ENCODE peak calls at places on chromosome 9, in eight cellular contexts. U is activated T-helper 2 cell treated with anti-CD3 and anti-CD28 coated beads, Interferon-gamma antibody, Interleukin-2, Interleukin-4, amounts not matched to agents 10 μg/mL and 5 μg/mL and 100 μg/mL, durations not matched to agents 14 hours and 24 hours and 36 hours; A is upper lobe of right lung; W is cerebellar cortex; H is iPS DF 6.9; S is DMS153; X is EH; R is NCI-H1092. B is an unnamed sample.

GRCh38 chr9:105063665-105064247 is 135.8 kb upstream of the ABCA1 start:
- DNase-seq in H (no peak), W (no peak), A (no peak), R (no peak), X (peak; percentile 95), S (no peak), U (no peak), B (peak; percentile 91)

GRCh38 chr9:134776080-134776796 is 104.4 kb upstream of the FCN2 start:
- DNase-seq in W (no peak), S (no peak), X (peak; percentile 92), H (no peak), R (no peak), A (no peak), U (no peak), B (no peak)

GRCh38 chr9:89311346-89312153 is 555 bp downstream of the CKS2 start:
- DNase-seq in U (no peak), S (no peak), H (no peak), X (peak; percentile 11), W (no peak), A (peak; percentile 66), R (no peak), B (peak; percentile 52)

GRCh38 chr9:129968690-129969485 is 74.1 kb downstream of the FNBP1 start:
- DNase-seq in X (peak; percentile 85), R (no peak), S (no peak), U (no peak), A (no peak), W (no peak), H (no peak), B (peak; percentile 96)

GRCh38 chr9:104833701-104834100 is 69.8 kb downstream of the NIPSNAP3B start:
- DNase-seq in W (no peak), H (no peak), A (no peak), S (no peak), U (no peak), X (no peak), R (no peak), B (no peak)

GRCh38 chr9:33817327-33818166 is 587 bp downstream of the UBE2R2 start:
- DNase-seq in A (peak; percentile 83), U (peak; percentile 55), W (peak; percentile 54), R (peak; percentile 58), H (peak; percentile 31), X (peak; percentile 84), S (peak; percentile 39), B (peak; percentile 89)

GRCh38 chr9:93254061-93254481 is 70.1 kb downstream of the WNK2 start:
- DNase-seq in S (no peak), U (no peak), R (no peak), A (peak; percentile 42), W (no peak), X (no peak), H (no peak), B (no peak)

GRCh38 chr9:127917603-127918002 is 762 bp upstream of the ST6GALNAC4 start:
- DNase-seq in W (no peak), X (no peak), H (no peak), U (no peak), R (no peak), S (no peak), A (no peak), B (no peak)

GRCh38 chr9:106111039-106111740 is 416.8 kb downstream of the TMEM38B start:
- DNase-seq in S (no peak), U (no peak), X (no peak), H (no peak), W (no peak), A (no peak), R (peak; percentile 74), B (no peak)

GRCh38 chr9:117719161-117719560 is 15.0 kb downstream of the TLR4 start:
- DNase-seq in A (no peak), X (no peak), S (no peak), R (no peak), W (no peak), U (no peak), H (no peak), B (no peak)

GRCh38 chr9:89413963-89414638 is 83.8 kb downstream of the SEMA4D start:
- DNase-seq in A (no peak), W (no peak), X (no peak), H (no peak), U (no peak), S (no peak), R (no peak), B (no peak)

GRCh38 chr9:73038613-73039012 is 85.8 kb upstream of the ALDH1A1 start:
- DNase-seq in A (peak; percentile 58), H (no peak), X (peak; percentile 87), U (no peak), S (no peak), W (peak; percentile 10), R (no peak), B (peak; percentile 44)

GRCh38 chr9:15889555-15889954 is 336.7 kb downstream of the CCDC171 start:
- DNase-seq in S (no peak), X (peak; percentile 81), U (no peak), W (no peak), A (no peak), H (no peak), R (no peak), B (peak; percentile 66)

GRCh38 chr9:35549466-35549865 is 55.6 kb upstream of the TESK1 start:
- DNase-seq in R (no peak), A (no peak), S (no peak), H (no peak), X (no peak), W (no peak), U (no peak), B (no peak)

GRCh38 chr9:38419216-38419615 is 5.0 kb downstream of the IGFBPL1 start:
- DNase-seq in U (no peak), R (no peak), W (no peak), H (no peak), A (no peak), S (no peak), X (no peak), B (no peak)

GRCh38 chr9:78903581-78903980 is 606.7 kb downstream of the PSAT1 start:
- DNase-seq in H (no peak), W (no peak), U (no peak), R (no peak), S (no peak), A (no peak), X (no peak), B (peak; percentile 47)